ENCODE peak calls at places on chromosomes 6 and 20, in seven cellular contexts. U, N, A, I, H, X and Z are unnamed samples.

GRCh38 chr6:7137335-7138106 is 29.8 kb downstream of the RREB1 start:
- DNase-seq in I (peak; percentile 77), U (peak; percentile 91), N (peak; percentile 65), X (no peak), A (peak; percentile 54), H (peak; percentile 71), Z (peak; percentile 53)

GRCh38 chr20:23132930-23133559 is 46.9 kb upstream of the CD93 start:
- DNase-seq in N (no peak), I (peak; percentile 65), U (no peak), A (no peak), H (no peak), X (no peak), Z (peak; percentile 82)

GRCh38 chr6:111989743-111990142 is 64.2 kb upstream of the CCN6 start:
- DNase-seq in H (no peak), I (no peak), N (peak; percentile 44), A (no peak), X (no peak), U (peak; percentile 77), Z (no peak)

GRCh38 chr20:25050501-25051350 is 7.2 kb downstream of the ACSS1 start:
- DNase-seq in H (no peak), U (no peak), I (peak; percentile 56), A (no peak), X (no peak), N (no peak), Z (no peak)

GRCh38 chr6:140661691-140662090 is 1287.2 kb upstream of the CITED2 start:
- DNase-seq in A (no peak), U (no peak), I (no peak), N (no peak), H (peak; percentile 35), X (no peak), Z (no peak)

GRCh38 chr6:150723857-150724256 is 124.2 kb downstream of the PLEKHG1 start:
- DNase-seq in U (no peak), I (no peak), X (no peak), A (no peak), N (no peak), H (no peak), Z (no peak)

GRCh38 chr6:95690328-95690727 is 113.0 kb downstream of the MANEA start:
- DNase-seq in U (peak; percentile 45), I (no peak), H (no peak), N (no peak), A (no peak), X (no peak), Z (no peak)

GRCh38 chr6:129671442-129672344 is 38.3 kb downstream of the ARHGAP18 start:
- DNase-seq in U (peak; percentile 92), H (peak; percentile 35), A (no peak), I (no peak), N (peak; percentile 57), X (no peak), Z (peak; percentile 43)

GRCh38 chr6:44051516-44051915 is 75.7 kb downstream of the MRPL14 start:
- DNase-seq in X (peak; percentile 26), N (no peak), H (peak; percentile 77), A (no peak), U (no peak), I (no peak), Z (no peak)

GRCh38 chr6:118659513-118660217 is 8.3 kb upstream of the CEP85L start:
- DNase-seq in N (no peak), A (no peak), X (no peak), U (no peak), H (peak; percentile 23), I (no peak), Z (no peak)

GRCh38 chr6:97626586-97627441 is 343.8 kb upstream of the MMS22L start:
- DNase-seq in H (peak; percentile 62), X (no peak), N (no peak), A (no peak), I (no peak), U (no peak), Z (no peak)

GRCh38 chr20:61875221-61875885 is 190.3 kb downstream of the TAF4 start:
- DNase-seq in X (peak; percentile 44), I (no peak), A (peak; percentile 45), H (no peak), N (no peak), U (no peak), Z (no peak)

GRCh38 chr6:31901415-31901952 is 402 bp downstream of the ZBTB12 start:
- DNase-seq in U (peak; percentile 82), X (peak; percentile 92), N (peak; percentile 81), I (peak; percentile 84), H (peak; percentile 57), A (peak; percentile 61), Z (peak; percentile 85)

GRCh38 chr6:121881974-121882667 is 446.7 kb downstream of the GJA1 start:
- DNase-seq in I (no peak), N (no peak), X (no peak), A (peak; percentile 50), H (peak; percentile 94), U (no peak), Z (no peak)

GRCh38 chr6:168433898-168434297 is 7.1 kb upstream of the SMOC2 start:
- DNase-seq in U (no peak), N (no peak), X (peak; percentile 37), H (no peak), I (no peak), A (no peak), Z (no peak)

GRCh38 chr20:45036044-45036755 is 64.7 kb downstream of the KCNS1 start:
- DNase-seq in U (no peak), N (no peak), X (no peak), A (no peak), H (peak; percentile 79), I (no peak), Z (no peak)

GRCh38 chr20:64130876-64131275 is 23.5 kb upstream of the NPBWR2 start:
- DNase-seq in N (no peak), X (no peak), A (no peak), I (peak; percentile 25), U (no peak), H (no peak), Z (no peak)

GRCh38 chr20:4956200-4956810 is 45.0 kb downstream of the SLC23A2 start:
- DNase-seq in N (no peak), A (peak; percentile 69), I (no peak), H (peak; percentile 82), X (no peak), U (peak; percentile 75), Z (peak; percentile 32)